ENCODE peak calls at places on chromosome 3, in six cellular contexts. One of them, this sample, is unnamed.

GRCh38 chr3:12943124-12944021 is 102.0 kb upstream of the RPL32 start:
- DNase-seq in Daoy: no peak
- DNase-seq in left colon: no peak
- DNase-seq in activated CD4-positive, CD25-positive, alpha-beta regulatory T cell: no peak
- DNase-seq in H54: no peak
- DNase-seq in pancreas: no peak
- DNase-seq in this sample: no peak

GRCh38 chr3:14962762-14963161 is 15.4 kb downstream of the NR2C2 start:
- DNase-seq in Daoy: peak
- DNase-seq in left colon: no peak
- DNase-seq in activated CD4-positive, CD25-positive, alpha-beta regulatory T cell: no peak
- DNase-seq in H54: peak
- DNase-seq in pancreas: no peak
- DNase-seq in this sample: no peak

GRCh38 chr3:128404276-128405062 is 62.2 kb downstream of the DNAJB8 start:
- DNase-seq in Daoy: no peak
- DNase-seq in left colon: no peak
- DNase-seq in activated CD4-positive, CD25-positive, alpha-beta regulatory T cell: no peak
- DNase-seq in H54: no peak
- DNase-seq in pancreas: no peak
- DNase-seq in this sample: peak

GRCh38 chr3:195885036-195885871 is 23.1 kb downstream of the TNK2 start:
- DNase-seq in Daoy: no peak
- DNase-seq in left colon: peak
- DNase-seq in activated CD4-positive, CD25-positive, alpha-beta regulatory T cell: no peak
- DNase-seq in H54: no peak
- DNase-seq in pancreas: no peak
- DNase-seq in this sample: no peak

GRCh38 chr3:10299679-10300078 is 6.9 kb upstream of the GHRL start:
- DNase-seq in Daoy: no peak
- DNase-seq in left colon: no peak
- DNase-seq in activated CD4-positive, CD25-positive, alpha-beta regulatory T cell: no peak
- DNase-seq in H54: no peak
- DNase-seq in pancreas: no peak
- DNase-seq in this sample: no peak

GRCh38 chr3:425094-425493 is 228.5 kb downstream of the CHL1 start:
- DNase-seq in Daoy: no peak
- DNase-seq in left colon: no peak
- DNase-seq in activated CD4-positive, CD25-positive, alpha-beta regulatory T cell: no peak
- DNase-seq in H54: no peak
- DNase-seq in pancreas: no peak
- DNase-seq in this sample: no peak

GRCh38 chr3:149489060-149489690 is 14.7 kb downstream of the TM4SF4 start:
- DNase-seq in Daoy: peak
- DNase-seq in left colon: no peak
- DNase-seq in activated CD4-positive, CD25-positive, alpha-beta regulatory T cell: no peak
- DNase-seq in H54: no peak
- DNase-seq in pancreas: no peak
- DNase-seq in this sample: no peak

GRCh38 chr3:184551103-184551502 is 10.5 kb upstream of the EPHB3 start:
- DNase-seq in Daoy: no peak
- DNase-seq in left colon: no peak
- DNase-seq in activated CD4-positive, CD25-positive, alpha-beta regulatory T cell: no peak
- DNase-seq in H54: no peak
- DNase-seq in pancreas: no peak
- DNase-seq in this sample: no peak

This sample was measured in PC-9.